ENCODE peak calls at places on chromosomes 2 and 18, in six cellular contexts. E is mesendoderm, X is tibial nerve, J is HCT116, K is ovary, Y is GM23248. S is an unnamed sample. For H3K27me3, the result is how much of the 10 kb centered on the place peaks cover.

GRCh38 chr2:21643180-21643579 is 519.4 kb downstream of the TDRD15 start:
- DNase-seq in E (peak), X (no peak), J (no peak), K (no peak), Y (no peak), S (no peak)

GRCh38 chr18:55185391-55185790 is 226.1 kb upstream of the CCDC68 start:
- DNase-seq in E (no peak), X (no peak), J (no peak), K (no peak), Y (peak), S (no peak)

GRCh38 chr2:120988741-120989555 is 253.3 kb downstream of the GLI2 start:
- DNase-seq in E (no peak), X (no peak), J (no peak), K (no peak), Y (no peak), S (no peak)

GRCh38 chr18:48542513-48543181 is 3.8 kb downstream of the CTIF start:
- DNase-seq in E (peak), X (no peak), J (no peak), K (no peak), Y (no peak), S (no peak)

GRCh38 chr2:207711750-207712487 is 479 bp downstream of the CCNYL1 start:
- DNase-seq in E (peak), X (no peak), J (no peak), K (no peak), Y (peak), S (peak)

GRCh38 chr2:16228951-16229350 is 288.6 kb downstream of the MYCN start:
- DNase-seq in E (no peak), X (no peak), J (no peak), K (no peak), Y (no peak), S (no peak)

GRCh38 chr2:49801898-49802297 is 647.6 kb upstream of the FSHR start:
- DNase-seq in E (no peak), X (no peak), J (no peak), K (no peak), Y (no peak), S (no peak)

GRCh38 chr2:111058264-111058663 is 62.5 kb upstream of the BCL2L11 start:
- DNase-seq in E (no peak), X (no peak), J (no peak), K (no peak), Y (no peak), S (no peak)

GRCh38 chr2:151114934-151115333 is 146.7 kb downstream of the RBM43 start:
- DNase-seq in E (peak), X (no peak), J (no peak), K (no peak), Y (no peak), S (no peak)

GRCh38 chr2:20421336-20421987 is 25.4 kb upstream of the RHOB start:
- DNase-seq in E (no peak), X (no peak), J (no peak), K (no peak), Y (no peak), S (no peak)

GRCh38 chr2:172251231-172251630 is 148.5 kb upstream of the DLX2 start:
- DNase-seq in E (no peak), X (no peak), J (no peak), K (no peak), Y (peak), S (no peak)

GRCh38 chr2:15146960-15147359 is 414.2 kb downstream of the NBAS start:
- DNase-seq in E (peak), X (no peak), J (no peak), K (no peak), Y (no peak), S (no peak)

GRCh38 chr2:100814453-100814852 is 5.5 kb upstream of the NPAS2 start:
- DNase-seq in E (no peak), X (no peak), J (no peak), K (no peak), Y (no peak), S (no peak)

GRCh38 chr18:36601316-36601715 is 227.5 kb downstream of the TPGS2 start:
- DNase-seq in E (no peak), X (no peak), J (no peak), K (no peak), Y (no peak), S (no peak)

GRCh38 chr2:213490087-213490486 is 205.8 kb downstream of the SPAG16 start:
- DNase-seq in E (no peak), X (no peak), J (no peak), K (no peak), Y (no peak), S (no peak)

GRCh38 chr2:12587729-12588522 is 128.8 kb upstream of the TRIB2 start:
- DNase-seq in E (no peak), X (no peak), J (no peak), K (no peak), Y (peak), S (no peak)

GRCh38 chr2:30655660-30656059 is 151.6 kb downstream of the CAPN13 start:
- DNase-seq in E (peak), X (no peak), J (no peak), K (no peak), Y (no peak), S (no peak)

GRCh38 chr2:191206613-191207471 is 38.4 kb upstream of the MYO1B start:
- DNase-seq in E (no peak), X (no peak), J (no peak), K (no peak), Y (no peak), S (no peak)

GRCh38 chr2:223101340-223102039 is 49.5 kb downstream of the KCNE4 start:
- DNase-seq in E (peak), X (no peak), J (peak), K (no peak), Y (peak), S (no peak)

GRCh38 chr2:189799531-189799930 is 15.3 kb downstream of the PMS1 start:
- DNase-seq in E (no peak), X (no peak), J (no peak), K (no peak), Y (peak), S (no peak)

GRCh38 chr18:67916142-67916541 is 399.6 kb upstream of the DSEL start:
- DNase-seq in E (no peak), X (no peak), J (no peak), K (no peak), Y (peak), S (no peak)

GRCh38 chr2:25098558-25099486 is 56.9 kb downstream of the EFR3B start:
- DNase-seq in E (peak), X (no peak), J (no peak), K (peak), Y (no peak), S (no peak)

GRCh38 chr2:157837851-157838441 is 38.2 kb downstream of the ACVR1 start:
- DNase-seq in E (no peak), X (no peak), J (no peak), K (peak), Y (peak), S (no peak)

GRCh38 chr2:232418466-232419244 is 12.0 kb downstream of the ALPG start:
- DNase-seq in E (peak), X (no peak), J (no peak), K (no peak), Y (peak), S (no peak)

GRCh38 chr2:232416521-232417470 is 10.2 kb downstream of the ALPG start:
- DNase-seq in E (no peak), X (no peak), J (no peak), K (no peak), Y (no peak), S (no peak)

GRCh38 chr2:232417489-232417888 is 10.8 kb downstream of the ALPG start:
- DNase-seq in E (no peak), X (no peak), J (no peak), K (no peak), Y (no peak), S (no peak)

GRCh38 chr2:232419245-232420072 is 12.8 kb downstream of the ALPG start:
- DNase-seq in E (peak), X (no peak), J (no peak), K (no peak), Y (no peak), S (no peak)

GRCh38 chr2:232418056-232418455 is 11.4 kb downstream of the ALPG start:
- DNase-seq in E (no peak), X (no peak), J (no peak), K (no peak), Y (no peak), S (no peak)
- H3K27me3 ChIP-seq in E (under half), X (half or more), J (under half), K (under half), Y (half or more), S (under half)

GRCh38 chr2:230774348-230774951 is 61.8 kb downstream of the CAB39 start:
- DNase-seq in E (no peak), X (no peak), J (no peak), K (no peak), Y (peak), S (no peak)

GRCh38 chr2:230777681-230778080 is 65.0 kb downstream of the CAB39 start:
- DNase-seq in E (no peak), X (no peak), J (no peak), K (no peak), Y (peak), S (no peak)

GRCh38 chr2:230778350-230779140 is 65.9 kb downstream of the CAB39 start:
- DNase-seq in E (no peak), X (no peak), J (no peak), K (no peak), Y (peak), S (no peak)

GRCh38 chr2:230773039-230773773 is 60.6 kb downstream of the CAB39 start:
- DNase-seq in E (no peak), X (no peak), J (no peak), K (no peak), Y (no peak), S (no peak)

GRCh38 chr2:230775737-230776136 is 63.1 kb downstream of the CAB39 start:
- DNase-seq in E (no peak), X (no peak), J (no peak), K (no peak), Y (no peak), S (no peak)
- H3K27ac ChIP-seq in E (no peak), X (no peak), J (peak), K (no peak), Y (peak), S (no peak)

GRCh38 chr18:23838801-23839366 is 149.6 kb downstream of the LAMA3 start:
- DNase-seq in E (no peak), X (no peak), J (no peak), K (no peak), Y (peak), S (no peak)

GRCh38 chr18:23835076-23835475 is 145.8 kb downstream of the LAMA3 start:
- DNase-seq in E (no peak), X (no peak), J (no peak), K (no peak), Y (peak), S (no peak)

GRCh38 chr18:23837591-23837990 is 148.3 kb downstream of the LAMA3 start:
- DNase-seq in E (peak), X (no peak), J (no peak), K (no peak), Y (peak), S (no peak)

GRCh38 chr18:23835506-23835905 is 146.3 kb downstream of the LAMA3 start:
- DNase-seq in E (no peak), X (no peak), J (no peak), K (no peak), Y (no peak), S (no peak)

DNA sequence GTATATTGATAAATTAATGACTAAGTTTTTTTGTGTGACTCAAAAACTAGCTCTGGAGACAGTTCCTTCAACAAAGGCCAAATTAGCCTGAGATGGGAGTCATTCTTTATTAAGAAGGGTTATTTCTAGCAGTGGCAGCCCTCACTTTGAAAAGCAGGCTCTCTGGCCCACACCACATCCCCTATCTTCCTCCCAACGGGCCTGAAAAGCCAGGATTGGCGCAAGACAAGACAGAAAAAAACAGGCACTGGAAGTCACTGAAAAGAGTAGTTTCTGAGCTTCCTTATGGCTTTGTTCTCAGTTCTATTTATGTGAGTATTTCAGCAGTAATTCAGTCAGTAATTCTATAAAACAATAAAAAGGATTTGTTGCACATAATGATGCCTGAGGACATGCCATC is 149.0 kb downstream of the LAMA3 start:
- DNase-seq in E (no peak), X (no peak), J (no peak), K (no peak), Y (peak), S (no peak)
- H3K27me3 ChIP-seq in E (under half), X (under half), J (under half), K (under half), Y (under half), S (under half)

DNA sequence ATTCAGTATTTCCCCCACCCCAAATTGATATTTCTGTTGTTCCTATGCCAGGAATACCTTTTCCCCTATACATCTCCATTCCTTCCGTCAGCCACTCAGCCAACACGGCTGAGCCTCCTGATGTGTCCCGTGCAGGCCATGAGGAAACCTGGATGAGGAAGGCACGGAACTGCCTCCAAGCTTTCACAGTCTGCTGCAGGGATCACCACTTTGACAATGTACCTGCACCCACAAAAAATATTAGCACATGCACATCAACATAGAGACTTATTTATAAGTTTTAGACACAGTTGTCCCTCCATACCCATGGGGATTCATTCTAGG is 101.4 kb upstream of the PPP1CB start:
- DNase-seq in E (no peak), X (no peak), J (no peak), K (no peak), Y (no peak), S (no peak)
- H3K27ac ChIP-seq in E (no peak), X (no peak), J (peak), K (no peak), Y (no peak), S (peak)

GRCh38 chr2:119123359-119123758 is 35.2 kb downstream of the C1QL2 start:
- DNase-seq in E (no peak), X (no peak), J (no peak), K (no peak), Y (no peak), S (no peak)
- H3K27me3 ChIP-seq in E (under half), X (under half), J (under half), K (under half), Y (under half), S (under half)

S was measured in aorta.